ENCODE peak calls at places on chromosome 15, in five cellular contexts. One of them, this sample, is unnamed.

GRCh38 chr15:59686389-59686788 is 2.7 kb downstream of the BNIP2 start:
- DNase-seq in AG10803: no peak
- DNase-seq in astrocyte of the spinal cord: no peak
- DNase-seq in stimulated activated CD4-positive, alpha-beta T cell treated with anti-CD3 and anti-CD28 coated beads, Interleukin-1b, Interleukin-23, amount 100 ng/mL, for 24 hours: no peak
- DNase-seq in HFFc6: no peak
- DNase-seq in this sample: no peak

GRCh38 chr15:92268900-92269299 is 124.8 kb upstream of the ST8SIA2 start:
- DNase-seq in AG10803: no peak
- DNase-seq in astrocyte of the spinal cord: no peak
- DNase-seq in stimulated activated CD4-positive, alpha-beta T cell treated with anti-CD3 and anti-CD28 coated beads, Interleukin-1b, Interleukin-23, amount 100 ng/mL, for 24 hours: no peak
- DNase-seq in HFFc6: no peak
- DNase-seq in this sample: no peak

GRCh38 chr15:31265090-31265870 is 61.4 kb upstream of the KLF13 start:
- DNase-seq in AG10803: no peak
- DNase-seq in astrocyte of the spinal cord: no peak
- DNase-seq in stimulated activated CD4-positive, alpha-beta T cell treated with anti-CD3 and anti-CD28 coated beads, Interleukin-1b, Interleukin-23, amount 100 ng/mL, for 24 hours: no peak
- DNase-seq in HFFc6: no peak
- DNase-seq in this sample: peak; percentile 42

GRCh38 chr15:39589815-39590644 is 9.2 kb downstream of the THBS1 start:
- DNase-seq in AG10803: peak; percentile 81
- DNase-seq in astrocyte of the spinal cord: no peak
- DNase-seq in stimulated activated CD4-positive, alpha-beta T cell treated with anti-CD3 and anti-CD28 coated beads, Interleukin-1b, Interleukin-23, amount 100 ng/mL, for 24 hours: no peak
- DNase-seq in HFFc6: peak; percentile 57
- DNase-seq in this sample: no peak

GRCh38 chr15:67085237-67085817 is 19.9 kb downstream of the SMAD3 start:
- DNase-seq in AG10803: no peak
- DNase-seq in astrocyte of the spinal cord: no peak
- DNase-seq in stimulated activated CD4-positive, alpha-beta T cell treated with anti-CD3 and anti-CD28 coated beads, Interleukin-1b, Interleukin-23, amount 100 ng/mL, for 24 hours: no peak
- DNase-seq in HFFc6: no peak
- DNase-seq in this sample: no peak

GRCh38 chr15:29862271-29862670 is 40.0 kb upstream of the TJP1 start:
- DNase-seq in AG10803: no peak
- DNase-seq in astrocyte of the spinal cord: no peak
- DNase-seq in stimulated activated CD4-positive, alpha-beta T cell treated with anti-CD3 and anti-CD28 coated beads, Interleukin-1b, Interleukin-23, amount 100 ng/mL, for 24 hours: no peak
- DNase-seq in HFFc6: no peak
- DNase-seq in this sample: no peak

GRCh38 chr15:76059320-76060097 is at the start of gene TMEM266:
- DNase-seq in AG10803: no peak
- DNase-seq in astrocyte of the spinal cord: peak; percentile 13
- DNase-seq in stimulated activated CD4-positive, alpha-beta T cell treated with anti-CD3 and anti-CD28 coated beads, Interleukin-1b, Interleukin-23, amount 100 ng/mL, for 24 hours: no peak
- DNase-seq in HFFc6: no peak
- DNase-seq in this sample: peak; percentile 76

GRCh38 chr15:71154607-71155200 is 39.4 kb downstream of the THSD4 start:
- DNase-seq in AG10803: no peak
- DNase-seq in astrocyte of the spinal cord: no peak
- DNase-seq in stimulated activated CD4-positive, alpha-beta T cell treated with anti-CD3 and anti-CD28 coated beads, Interleukin-1b, Interleukin-23, amount 100 ng/mL, for 24 hours: no peak
- DNase-seq in HFFc6: no peak
- DNase-seq in this sample: no peak

GRCh38 chr15:49060710-49061483 is 14.7 kb upstream of the SECISBP2L start:
- DNase-seq in AG10803: peak; percentile 43
- DNase-seq in astrocyte of the spinal cord: peak; percentile 34
- DNase-seq in stimulated activated CD4-positive, alpha-beta T cell treated with anti-CD3 and anti-CD28 coated beads, Interleukin-1b, Interleukin-23, amount 100 ng/mL, for 24 hours: no peak
- DNase-seq in HFFc6: peak; percentile 62
- DNase-seq in this sample: no peak

GRCh38 chr15:92232317-92232716 is 161.4 kb upstream of the ST8SIA2 start:
- DNase-seq in AG10803: no peak
- DNase-seq in astrocyte of the spinal cord: no peak
- DNase-seq in stimulated activated CD4-positive, alpha-beta T cell treated with anti-CD3 and anti-CD28 coated beads, Interleukin-1b, Interleukin-23, amount 100 ng/mL, for 24 hours: no peak
- DNase-seq in HFFc6: no peak
- DNase-seq in this sample: no peak

GRCh38 chr15:75348563-75349350 is 1.9 kb downstream of the NEIL1 start:
- DNase-seq in AG10803: no peak
- DNase-seq in astrocyte of the spinal cord: no peak
- DNase-seq in stimulated activated CD4-positive, alpha-beta T cell treated with anti-CD3 and anti-CD28 coated beads, Interleukin-1b, Interleukin-23, amount 100 ng/mL, for 24 hours: no peak
- DNase-seq in HFFc6: no peak
- DNase-seq in this sample: no peak

GRCh38 chr15:98865397-98866339 is 141.9 kb downstream of the PGPEP1L start:
- DNase-seq in AG10803: peak; percentile 71
- DNase-seq in astrocyte of the spinal cord: peak; percentile 78
- DNase-seq in stimulated activated CD4-positive, alpha-beta T cell treated with anti-CD3 and anti-CD28 coated beads, Interleukin-1b, Interleukin-23, amount 100 ng/mL, for 24 hours: peak; percentile 64
- DNase-seq in HFFc6: peak; percentile 66
- DNase-seq in this sample: peak; percentile 78

GRCh38 chr15:101307048-101307896 is 12.2 kb upstream of the SNRPA1 start:
- DNase-seq in AG10803: no peak
- DNase-seq in astrocyte of the spinal cord: no peak
- DNase-seq in stimulated activated CD4-positive, alpha-beta T cell treated with anti-CD3 and anti-CD28 coated beads, Interleukin-1b, Interleukin-23, amount 100 ng/mL, for 24 hours: no peak
- DNase-seq in HFFc6: no peak
- DNase-seq in this sample: no peak

GRCh38 chr15:38894260-38894948 is 329.8 kb upstream of the RASGRP1 start:
- DNase-seq in AG10803: peak; percentile 99
- DNase-seq in astrocyte of the spinal cord: peak; percentile 88
- DNase-seq in stimulated activated CD4-positive, alpha-beta T cell treated with anti-CD3 and anti-CD28 coated beads, Interleukin-1b, Interleukin-23, amount 100 ng/mL, for 24 hours: no peak
- DNase-seq in HFFc6: peak; percentile 95
- DNase-seq in this sample: no peak

GRCh38 chr15:74593122-74593521 is 22.5 kb upstream of the CLK3 start:
- DNase-seq in AG10803: no peak
- DNase-seq in astrocyte of the spinal cord: no peak
- DNase-seq in stimulated activated CD4-positive, alpha-beta T cell treated with anti-CD3 and anti-CD28 coated beads, Interleukin-1b, Interleukin-23, amount 100 ng/mL, for 24 hours: no peak
- DNase-seq in HFFc6: no peak
- DNase-seq in this sample: no peak

GRCh38 chr15:95325763-95326688 is 1004.5 kb upstream of the NR2F2 start:
- DNase-seq in AG10803: no peak
- DNase-seq in astrocyte of the spinal cord: peak; percentile 74
- DNase-seq in stimulated activated CD4-positive, alpha-beta T cell treated with anti-CD3 and anti-CD28 coated beads, Interleukin-1b, Interleukin-23, amount 100 ng/mL, for 24 hours: no peak
- DNase-seq in HFFc6: no peak
- DNase-seq in this sample: no peak

GRCh38 chr15:98596885-98597343 is 51.4 kb upstream of the IGF1R start:
- DNase-seq in AG10803: no peak
- DNase-seq in astrocyte of the spinal cord: no peak
- DNase-seq in stimulated activated CD4-positive, alpha-beta T cell treated with anti-CD3 and anti-CD28 coated beads, Interleukin-1b, Interleukin-23, amount 100 ng/mL, for 24 hours: no peak
- DNase-seq in HFFc6: no peak
- DNase-seq in this sample: no peak

GRCh38 chr15:40511472-40512133 is 40.8 kb downstream of the CHST14 start:
- DNase-seq in AG10803: peak; percentile 35
- DNase-seq in astrocyte of the spinal cord: peak; percentile 23
- DNase-seq in stimulated activated CD4-positive, alpha-beta T cell treated with anti-CD3 and anti-CD28 coated beads, Interleukin-1b, Interleukin-23, amount 100 ng/mL, for 24 hours: no peak
- DNase-seq in HFFc6: peak; percentile 3
- DNase-seq in this sample: peak; percentile 73

This sample was measured in HuH-7.5.